ENCODE peak calls at places on chromosomes 5 and 9, in six cellular contexts. V is pancreas, L is heart left ventricle, Y is coronary artery, H is endodermal cell, G is heart right ventricle. Z is an unnamed sample.

GRCh38 chr5:159310492-159310891 is 19.8 kb downstream of the IL12B start:
- DNase-seq in V (no peak), Y (no peak), L (no peak), G (no peak), H (peak; percentile 81), Z (no peak)

GRCh38 chr5:32506809-32507208 is 62.3 kb upstream of the ZFR start:
- DNase-seq in L (no peak), Y (no peak), G (no peak), H (no peak), V (no peak), Z (no peak)

GRCh38 chr9:3027260-3027659 is 183.4 kb upstream of the PUM3 start:
- DNase-seq in H (no peak), Y (no peak), G (no peak), L (no peak), V (no peak), Z (no peak)

GRCh38 chr5:110150199-110150598 is 460.5 kb downstream of the MAN2A1 start:
- DNase-seq in V (no peak), L (no peak), Y (no peak), H (no peak), G (no peak), Z (no peak)

GRCh38 chr9:93132946-93133640 is 958 bp downstream of the NINJ1 start:
- DNase-seq in L (no peak), H (peak; percentile 69), Y (peak; percentile 83), G (no peak), V (no peak), Z (no peak)

GRCh38 chr9:84296146-84296843 is 44.3 kb downstream of the SLC28A3 start:
- DNase-seq in L (no peak), Y (no peak), H (no peak), V (no peak), G (no peak), Z (no peak)

GRCh38 chr5:24635217-24635616 is 9.6 kb downstream of the CDH10 start:
- DNase-seq in V (no peak), L (no peak), H (no peak), G (no peak), Y (no peak), Z (no peak)

GRCh38 chr5:73321757-73322452 is 126.7 kb downstream of the FOXD1 start:
- DNase-seq in Y (no peak), L (no peak), H (no peak), G (no peak), V (no peak), Z (no peak)

GRCh38 chr5:33969572-33970452 is 14.7 kb downstream of the SLC45A2 start:
- DNase-seq in G (no peak), L (peak; percentile 18), H (peak; percentile 66), Y (no peak), V (peak; percentile 6), Z (no peak)

GRCh38 chr5:77843570-77844407 is 67.7 kb upstream of the TBCA start:
- DNase-seq in Y (no peak), V (no peak), L (no peak), H (peak; percentile 73), G (no peak), Z (no peak)

GRCh38 chr9:34546834-34547827 is 24.3 kb upstream of the ENHO start:
- DNase-seq in H (peak; percentile 95), G (peak; percentile 64), V (no peak), L (peak; percentile 49), Y (peak; percentile 70), Z (peak; percentile 79)

GRCh38 chr5:104412649-104413240 is 850.2 kb upstream of the NUDT12 start:
- DNase-seq in G (no peak), L (no peak), Y (no peak), H (peak; percentile 83), V (peak; percentile 4), Z (no peak)

GRCh38 chr5:172705576-172706084 is 64.6 kb downstream of the NEURL1B start:
- DNase-seq in Y (no peak), G (no peak), L (no peak), H (no peak), V (no peak), Z (no peak)

GRCh38 chr9:6680797-6681146 is 35.2 kb upstream of the GLDC start:
- DNase-seq in V (peak; percentile 52), G (peak; percentile 68), L (no peak), Y (no peak), H (no peak), Z (peak; percentile 65)

GRCh38 chr5:72457491-72457890 is 49.7 kb downstream of the ZNF366 start:
- DNase-seq in Y (no peak), L (no peak), H (no peak), V (no peak), G (no peak), Z (no peak)

DNA sequence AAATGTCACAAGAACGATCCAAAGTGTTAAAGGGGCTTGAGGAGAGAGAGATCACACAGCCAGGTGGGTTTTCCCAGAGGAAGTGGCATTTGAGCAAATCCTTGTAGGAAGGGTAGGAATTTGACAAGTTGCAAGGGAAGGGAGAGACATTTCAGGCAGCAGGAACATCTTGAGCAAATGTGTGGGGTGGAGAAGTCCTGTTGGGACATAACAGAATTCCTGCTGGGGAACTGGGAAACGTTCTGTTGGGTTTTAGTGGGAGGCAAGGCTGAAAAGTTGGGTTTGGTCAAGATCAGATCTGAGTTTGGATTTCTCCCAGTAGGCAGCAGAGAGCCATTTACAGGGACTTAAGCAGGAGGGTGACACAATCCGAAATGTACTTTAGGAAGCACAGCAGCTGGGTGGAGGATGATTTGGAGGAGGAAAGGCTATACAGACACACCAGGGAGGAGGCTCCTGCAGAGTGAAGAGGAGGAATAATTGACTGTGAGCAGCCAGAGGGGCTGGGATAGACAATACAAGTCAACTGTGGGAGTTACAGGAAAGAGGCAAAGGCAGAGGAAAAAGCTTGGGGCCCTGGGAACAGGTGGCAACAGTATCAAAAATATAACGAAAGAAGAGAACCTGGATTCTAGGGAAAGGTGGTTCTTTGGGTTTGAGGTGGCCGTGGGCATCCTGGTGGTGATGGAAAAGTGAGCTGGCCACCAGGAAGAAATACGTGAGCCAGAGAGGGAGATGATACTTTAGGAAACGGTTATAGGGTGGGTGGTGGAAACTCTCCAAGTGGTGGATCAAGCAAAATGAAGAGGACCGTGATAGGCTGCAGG is 3.1 kb upstream of the ZSWIM6 start:
- DNase-seq in L (no peak), Y (no peak), G (no peak), H (peak; percentile 59), V (no peak), Z (no peak)
- H3K4me3 ChIP-seq in L (no peak overlapping the region), Y (no peak overlapping the region), G (no peak overlapping the region), H (peak overlapping the region; percentile 80), V (no peak overlapping the region), Z (peak overlapping the region; percentile 94)

DNA sequence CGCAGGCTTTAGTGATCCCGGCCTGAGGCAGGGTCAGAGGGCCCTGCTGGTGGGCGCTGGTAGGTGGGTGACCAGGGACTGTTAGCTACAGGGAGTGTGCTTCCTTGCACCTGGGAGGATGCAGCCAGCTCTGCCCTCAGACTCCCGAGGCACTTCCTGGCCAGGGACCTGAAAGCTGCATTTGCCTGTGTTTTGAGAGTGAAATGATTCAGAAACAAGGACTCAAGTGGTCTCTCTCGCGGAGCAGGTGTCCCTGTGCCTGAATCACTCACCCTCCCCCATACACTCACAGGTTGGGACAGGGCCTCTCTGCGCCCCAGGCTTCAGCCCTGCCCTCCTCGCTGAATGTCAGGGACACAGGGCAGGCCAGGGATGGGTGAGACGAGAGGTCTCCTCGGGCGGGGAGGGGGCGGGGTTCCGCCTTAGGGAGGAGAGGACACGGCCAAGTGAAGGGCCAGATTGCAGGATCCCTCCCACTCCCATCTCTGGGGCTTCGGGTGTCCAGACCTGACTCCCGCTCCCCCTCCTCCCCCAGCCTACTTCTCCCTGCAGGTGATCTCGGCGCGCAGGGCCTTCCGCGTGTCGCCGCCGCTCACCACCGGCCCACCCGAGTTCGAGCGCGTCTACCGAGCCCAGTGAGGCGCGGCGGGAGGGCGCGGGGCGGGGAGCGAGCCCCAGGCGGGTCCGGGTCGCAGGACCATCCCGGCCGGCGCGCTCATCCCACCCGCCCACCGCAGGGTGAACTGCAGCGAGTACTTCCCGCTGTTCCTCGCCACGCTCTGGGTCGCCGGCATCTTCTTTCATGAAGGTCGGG is 1.5 kb downstream of the LTC4S start:
- DNase-seq in H (peak; percentile 89), V (peak; percentile 40), L (peak; percentile 35), Y (no peak), G (no peak), Z (peak; percentile 48)
- H3K27ac ChIP-seq in H (no peak overlapping the region), V (peak overlapping the region; percentile 89), L (peak overlapping the region; percentile 87), Y (peak overlapping the region; percentile 71), G (peak overlapping the region; percentile 90), Z (peak overlapping the region; percentile 76)

GRCh38 chr5:135332519-135333150 is 66.4 kb downstream of the MACROH2A1 start:
- DNase-seq in Y (no peak), G (no peak), L (no peak), H (no peak), V (no peak), Z (no peak)
- TF ChIP-seq CTCF in Y (peak; percentile 37), G (peak; percentile 55), L (peak; percentile 35), H (peak; percentile 76), V (no peak), Z (peak; percentile 55)

DNA sequence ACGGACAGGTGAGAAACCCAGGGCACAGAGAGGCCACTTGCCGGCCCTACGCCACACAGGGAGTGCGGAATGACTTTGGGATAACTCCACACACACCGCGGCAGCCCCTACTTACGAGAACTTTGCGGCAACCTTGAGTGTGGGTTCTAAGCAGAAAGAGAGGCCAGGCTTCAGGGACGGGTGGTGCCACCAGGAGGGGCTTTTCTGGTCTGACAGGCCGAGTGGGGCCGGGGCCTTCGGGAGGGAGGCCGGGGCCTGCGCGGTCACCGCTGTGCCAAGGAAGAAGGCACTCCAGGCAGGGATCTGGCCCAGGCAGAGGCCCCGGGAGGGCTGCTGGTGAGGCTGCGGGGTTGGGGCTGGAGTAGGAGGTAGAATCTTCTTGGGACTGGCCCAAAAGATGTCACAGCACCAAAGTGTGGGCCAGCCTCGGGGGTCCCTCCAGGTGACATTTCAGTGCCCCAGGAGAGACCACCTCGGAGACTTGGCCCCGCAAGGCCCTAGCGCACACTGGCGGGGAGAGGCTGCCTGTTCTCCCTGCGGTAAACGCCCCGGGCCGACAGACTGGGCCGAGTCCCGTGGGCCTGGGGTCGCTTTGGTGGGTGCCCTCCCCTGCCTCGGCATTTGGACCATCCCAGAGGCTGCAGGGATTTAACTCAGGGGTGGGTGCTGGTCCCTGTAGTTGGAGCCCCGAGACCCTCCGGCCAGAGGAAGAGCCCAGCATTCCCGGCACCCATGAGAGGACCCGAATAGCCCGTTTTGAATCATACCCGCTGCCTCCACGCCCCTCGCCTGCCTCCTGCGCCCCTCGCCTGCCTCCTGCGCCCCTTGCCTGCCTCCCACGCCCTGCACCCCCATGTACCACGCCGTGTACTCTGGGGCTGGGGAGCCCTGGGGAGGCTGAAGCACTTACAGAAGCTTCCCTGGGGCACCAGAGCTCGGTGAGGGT is 9.0 kb upstream of the RNU6ATAC start:
- DNase-seq in L (no peak), V (no peak), H (no peak), G (no peak), Y (no peak), Z (no peak)
- H3K4me3 ChIP-seq in L (no peak overlapping the region), V (no peak overlapping the region), H (no peak overlapping the region), G (no peak overlapping the region), Y (no peak overlapping the region), Z (no peak overlapping the region)

GRCh38 chr5:36880761-36881160 is 4.2 kb downstream of the NIPBL start:
- DNase-seq in Y (no peak), V (no peak), L (no peak), G (no peak), H (no peak), Z (no peak)

GRCh38 chr5:36878421-36879088 is 2.0 kb downstream of the NIPBL start:
- DNase-seq in Y (no peak), H (peak; percentile 87), L (no peak), V (no peak), G (no peak), Z (no peak)

GRCh38 chr5:36881304-36881703 is 4.7 kb downstream of the NIPBL start:
- DNase-seq in Y (no peak), H (no peak), V (no peak), G (no peak), L (no peak), Z (no peak)

GRCh38 chr5:36877667-36878420 is 1.3 kb downstream of the NIPBL start:
- DNase-seq in Y (no peak), V (no peak), L (no peak), G (no peak), H (no peak), Z (no peak)

GRCh38 chr5:36879274-36880033 is 2.9 kb downstream of the NIPBL start:
- DNase-seq in Y (no peak), L (no peak), G (no peak), H (no peak), V (no peak), Z (no peak)
- H3K27ac ChIP-seq in Y (peak overlapping the region; percentile 25), L (peak overlapping the region; percentile 98), G (peak overlapping the region; percentile 98), H (peak overlapping the region; percentile 1), V (no peak overlapping the region), Z (no peak overlapping the region)

Z was measured in dorsolateral prefrontal cortex.